ENCODE peak calls at places on chromosomes 6 and 20, in seven cellular contexts. U is ELR; F is choroid plexus epithelial cell; D is activated T-cell treated with anti-CD3 and anti-CD28 coated beads for 48 hours; G is stimulated activated naive CD8-positive, alpha-beta T cell treated with anti-CD3 and anti-CD28 coated beads, Interleukin-15, Interleukin-2, amounts not matched to agents 100 U/mL and 50 U/mL, for 24 hours; T is mucosa of gallbladder; R is skeletal muscle cell. L is an unnamed sample.

GRCh38 chr20:10609276-10609675 is 64.5 kb downstream of the JAG1 start:
- DNase-seq in D (no peak), F (peak; percentile 90), R (peak; percentile 82), U (no peak), T (peak; percentile 39), G (no peak), L (no peak)

GRCh38 chr20:7765221-7765620 is 175.0 kb downstream of the HAO1 start:
- DNase-seq in F (peak; percentile 12), U (no peak), T (no peak), D (no peak), G (no peak), R (no peak), L (no peak)

GRCh38 chr6:37785688-37786270 is 33.7 kb upstream of the ZFAND3 start:
- DNase-seq in U (no peak), R (no peak), D (no peak), F (no peak), G (no peak), T (no peak), L (no peak)

GRCh38 chr6:90917371-90917770 is 330.5 kb upstream of the MAP3K7 start:
- DNase-seq in D (no peak), F (no peak), T (no peak), U (no peak), R (no peak), G (no peak), L (no peak)

GRCh38 chr6:39812853-39813533 is 20.8 kb downstream of the DAAM2 start:
- DNase-seq in T (no peak), D (no peak), U (peak; percentile 8), F (peak; percentile 42), R (no peak), G (no peak), L (no peak)

GRCh38 chr20:21380711-21381110 is 16.6 kb downstream of the NKX2-4 start:
- DNase-seq in F (no peak), T (peak; percentile 40), D (no peak), U (no peak), R (no peak), G (no peak), L (no peak)

GRCh38 chr6:164507197-164507957 is 802.0 kb downstream of the C6orf118 start:
- DNase-seq in U (no peak), T (no peak), F (no peak), G (no peak), D (no peak), R (no peak), L (no peak)

GRCh38 chr6:37011656-37012378 is 6.4 kb downstream of the FGD2 start:
- DNase-seq in R (peak; percentile 73), T (no peak), D (no peak), F (peak; percentile 94), G (no peak), U (peak; percentile 16), L (no peak)

GRCh38 chr20:15654208-15654649 is 919.0 kb downstream of the KIF16B start:
- DNase-seq in D (no peak), R (no peak), G (no peak), U (peak; percentile 28), T (peak; percentile 39), F (peak; percentile 72), L (no peak)

GRCh38 chr6:12163149-12163548 is 127.0 kb upstream of the EDN1 start:
- DNase-seq in D (no peak), R (no peak), G (peak; percentile 18), T (no peak), U (no peak), F (peak; percentile 70), L (peak; percentile 35)

L was measured in activated naive CD4-positive, alpha-beta T cell treated with anti-CD3 and anti-CD28 coated beads for 36 hours.